ENCODE peak calls at places on chromosomes 5 and 9, in four cellular contexts. W is adrenal gland; L is astrocyte of the spinal cord; H is activated CD8-positive, alpha-beta T cell treated with anti-CD3 and anti-CD28 coated beads for 36 hours. Y is an unnamed sample.

GRCh38 chr5:74396913-74397606 is 243.5 kb downstream of the ENC1 start:
- DNase-seq in H (no peak), L (peak; percentile 37), W (no peak), Y (no peak)

GRCh38 chr9:122463828-122464632 is 13.7 kb downstream of the OR1J1 start:
- DNase-seq in L (no peak), W (no peak), H (peak; percentile 61), Y (no peak)

GRCh38 chr9:100322954-100323536 is 29.7 kb downstream of the TEX10 start:
- DNase-seq in H (peak; percentile 63), W (peak; percentile 68), L (peak; percentile 56), Y (no peak)

GRCh38 chr5:99702565-99702964 is 773.8 kb upstream of the CHD1 start:
- DNase-seq in H (no peak), L (no peak), W (no peak), Y (no peak)

GRCh38 chr5:100827481-100827889 is 75.6 kb downstream of the ST8SIA4 start:
- DNase-seq in H (no peak), L (peak; percentile 14), W (no peak), Y (no peak)

GRCh38 chr9:127366594-127366993 is 30.4 kb upstream of the SLC2A8 start:
- DNase-seq in H (no peak), W (peak; percentile 24), L (no peak), Y (no peak)

GRCh38 chr9:16601991-16602390 is 268.5 kb downstream of the BNC2 start:
- DNase-seq in W (no peak), L (no peak), H (no peak), Y (no peak)

GRCh38 chr9:106110483-106110882 is 416.1 kb downstream of the TMEM38B start:
- DNase-seq in H (no peak), W (no peak), L (no peak), Y (no peak)

GRCh38 chr9:137639303-137640051 is 20.7 kb downstream of the EHMT1 start:
- DNase-seq in H (no peak), L (no peak), W (no peak), Y (no peak)

GRCh38 chr5:146744358-146744757 is 134.2 kb downstream of the PPP2R2B start:
- DNase-seq in W (peak; percentile 59), H (no peak), L (peak; percentile 70), Y (no peak)

GRCh38 chr9:117718701-117719100 is 14.5 kb downstream of the TLR4 start:
- DNase-seq in H (no peak), L (no peak), W (no peak), Y (no peak)

GRCh38 chr9:88998911-88999310 is 7.6 kb downstream of the S1PR3 start:
- DNase-seq in L (peak; percentile 55), H (no peak), W (peak; percentile 94), Y (no peak)

GRCh38 chr5:139110526-139111168 is 87.5 kb downstream of the SIL1 start:
- DNase-seq in L (no peak), H (no peak), W (no peak), Y (no peak)

GRCh38 chr9:84863372-84863771 is 193.8 kb downstream of the NTRK2 start:
- DNase-seq in W (no peak), H (no peak), L (no peak), Y (no peak)

GRCh38 chr5:40842351-40842750 is 1.2 kb downstream of the CARD6 start:
- DNase-seq in W (no peak), H (no peak), L (no peak), Y (no peak)

GRCh38 chr5:148849461-148849860 is 23.1 kb downstream of the ADRB2 start:
- DNase-seq in H (peak; percentile 60), W (no peak), L (no peak), Y (no peak)

GRCh38 chr5:157076558-157076957 is 17.6 kb upstream of the HAVCR1 start:
- DNase-seq in W (no peak), L (peak; percentile 33), H (peak; percentile 43), Y (no peak)

GRCh38 chr9:88976186-88976887 is 14.9 kb upstream of the S1PR3 start:
- DNase-seq in L (no peak), H (no peak), W (peak; percentile 9), Y (no peak)

GRCh38 chr5:150036513-150036912 is 36.0 kb downstream of the HMGXB3 start:
- DNase-seq in H (no peak), L (peak; percentile 97), W (peak; percentile 88), Y (no peak)

GRCh38 chr5:112848116-112848811 is 12.8 kb upstream of the SRP19 start:
- DNase-seq in H (peak; percentile 22), L (peak; percentile 79), W (no peak), Y (no peak)

GRCh38 chr9:127955294-127956015 is 17.8 kb upstream of the DPM2 start:
- DNase-seq in W (peak; percentile 93), L (no peak), H (peak; percentile 96), Y (no peak)

GRCh38 chr9:111870774-111871542 is 25.7 kb upstream of the UGCG start:
- DNase-seq in H (peak; percentile 69), L (no peak), W (no peak), Y (no peak)

GRCh38 chr9:88748566-88749238 is 213.7 kb downstream of the NXNL2 start:
- DNase-seq in W (no peak), L (peak; percentile 75), H (no peak), Y (no peak)

GRCh38 chr5:143086851-143087637 is 316.4 kb downstream of the NR3C1 start:
- DNase-seq in W (no peak), L (peak; percentile 20), H (no peak), Y (no peak)

GRCh38 chr9:110251212-110251611 is 5.1 kb downstream of the TXN start:
- DNase-seq in H (no peak), W (no peak), L (no peak), Y (no peak)

GRCh38 chr9:95784318-95784717 is 91.2 kb upstream of the ERCC6L2 start:
- DNase-seq in H (no peak), L (no peak), W (no peak), Y (no peak)

GRCh38 chr9:95780751-95781150 is 94.7 kb upstream of the ERCC6L2 start:
- DNase-seq in W (no peak), L (no peak), H (no peak), Y (no peak)

GRCh38 chr9:95780121-95780520 is 95.4 kb upstream of the ERCC6L2 start:
- DNase-seq in L (no peak), H (no peak), W (no peak), Y (no peak)

GRCh38 chr9:95785209-95785608 is 90.3 kb upstream of the ERCC6L2 start:
- DNase-seq in H (no peak), L (no peak), W (no peak), Y (no peak)

GRCh38 chr9:95783426-95783975 is 92.0 kb upstream of the ERCC6L2 start:
- DNase-seq in H (no peak), L (peak; percentile 67), W (no peak), Y (no peak)
- TF ChIP-seq CTCF in H (no peak), L (no peak), W (no peak), Y (no peak)

DNA sequence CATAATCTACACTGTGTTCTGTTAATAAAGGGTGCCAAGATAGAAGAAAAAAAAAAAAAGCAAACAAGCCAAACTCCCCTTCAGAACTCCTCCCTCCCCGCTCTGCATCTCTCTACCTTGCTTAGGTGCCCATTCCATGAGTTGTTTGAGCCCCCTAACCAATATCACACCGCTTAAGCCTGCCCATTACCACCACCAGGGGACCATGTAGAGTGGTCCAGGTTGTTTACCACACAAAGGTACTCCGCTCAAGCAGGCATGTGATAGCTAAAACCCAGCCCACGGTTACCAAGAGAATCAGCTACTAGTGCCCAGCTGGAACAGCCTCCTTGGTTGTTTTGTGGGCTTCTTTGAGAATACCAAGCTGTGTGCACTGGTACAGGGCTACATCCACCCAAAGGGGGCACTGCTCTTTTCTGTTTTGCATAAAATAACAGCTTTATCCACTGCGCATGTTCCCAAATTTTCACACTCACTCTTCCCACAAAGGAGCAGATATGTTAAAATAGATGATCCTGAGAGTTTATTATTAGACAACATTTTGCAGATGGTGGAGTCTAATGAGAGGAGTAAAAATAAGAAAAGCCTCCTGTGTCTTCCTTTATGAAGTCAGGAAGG is 304.1 kb downstream of the DEPDC1B start:
- DNase-seq in W (no peak), L (no peak), H (no peak), Y (no peak)
- TF ChIP-seq CTCF in W (no peak), L (no peak), H (no peak), Y (peak; percentile 34)

GRCh38 chr5:80463269-80463668 is 24.6 kb upstream of the FAM151B start:
- DNase-seq in W (no peak), L (no peak), H (no peak), Y (no peak)
- TF ChIP-seq CTCF in W (no peak), L (no peak), H (no peak), Y (no peak)

GRCh38 chr5:174501461-174502069 is 222.8 kb upstream of the MSX2 start:
- DNase-seq in W (no peak), L (no peak), H (no peak), Y (no peak)

GRCh38 chr5:174504266-174504726 is 220.1 kb upstream of the MSX2 start:
- DNase-seq in W (no peak), L (no peak), H (no peak), Y (no peak)

GRCh38 chr5:174503086-174503460 is 221.3 kb upstream of the MSX2 start:
- DNase-seq in H (no peak), W (no peak), L (no peak), Y (no peak)

GRCh38 chr5:174503461-174504265 is 220.7 kb upstream of the MSX2 start:
- DNase-seq in L (peak; percentile 22), W (no peak), H (no peak), Y (no peak)

DNA sequence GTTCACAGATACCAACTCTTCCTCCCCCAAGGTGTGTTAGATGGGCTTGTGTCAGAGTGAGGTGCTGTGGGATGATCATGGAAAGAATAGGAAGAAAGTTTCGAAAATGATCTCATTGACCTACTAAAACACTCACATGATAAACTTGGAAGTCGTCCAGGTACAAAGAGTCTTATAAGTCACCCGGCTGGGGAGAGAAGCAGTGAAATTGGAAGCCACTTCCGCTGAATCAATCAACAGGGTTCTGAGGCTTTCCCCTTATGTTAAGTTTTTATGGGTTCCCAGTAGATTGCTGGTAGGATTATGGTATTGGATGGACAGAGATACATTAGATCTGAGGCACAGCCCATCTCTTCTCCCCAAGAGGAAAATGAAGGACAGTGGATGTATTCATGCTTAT is 218.8 kb upstream of the MSX2 start:
- DNase-seq in L (peak; percentile 16), W (no peak), H (no peak), Y (no peak)
- TF ChIP-seq CTCF in L (no peak), W (no peak), H (no peak), Y (no peak)

DNA sequence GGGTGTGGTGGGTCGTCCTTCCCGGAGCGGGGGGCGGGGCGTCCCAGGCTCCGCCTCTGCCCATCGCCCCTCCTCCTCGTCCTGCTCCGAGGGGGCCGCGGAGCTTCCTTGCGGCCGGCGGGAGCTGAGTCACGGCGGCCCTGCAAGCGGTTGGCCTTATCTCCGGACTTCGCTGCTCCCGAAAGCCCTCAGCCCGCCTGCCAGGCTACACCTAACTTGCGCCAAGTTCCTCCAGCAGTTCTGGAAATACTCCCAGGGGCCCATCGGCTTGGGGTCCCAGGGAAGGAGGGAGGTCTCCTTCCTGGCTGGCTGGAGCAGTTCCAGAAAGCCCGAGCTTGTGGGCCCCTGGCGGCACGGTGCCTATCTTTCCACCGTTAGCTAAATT is 54.2 kb upstream of the CDKN2AIPNL start:
- DNase-seq in H (peak; percentile 64), L (peak; percentile 95), W (peak; percentile 90), Y (peak; percentile 91)
- TF ChIP-seq CTCF in H (no peak), L (no peak), W (no peak), Y (no peak)

GRCh38 chr9:2336055-2336454 is 285.5 kb upstream of the VLDLR start:
- DNase-seq in L (peak; percentile 13), H (peak; percentile 2), W (no peak), Y (no peak)
- TF ChIP-seq CTCF in L (no peak), H (no peak), W (peak; percentile 38), Y (peak; percentile 67)

Y was measured in chondrocyte.